ENCODE peak calls at places on chromosomes 7 and 10, in four cellular contexts. O, K, S and G are unnamed samples.
A peak's percentile ranks its signal among the peaks of the same experiment; 100 is the strongest.

GRCh38 chr7:90216080-90216674 is 4.6 kb downstream of the STEAP2 start:
- DNase-seq in O (no peak), K (no peak), S (no peak), G (no peak)

GRCh38 chr10:8331896-8332729 is 277.6 kb downstream of the GATA3 start:
- DNase-seq in S (peak; percentile 40), K (peak; percentile 34), O (no peak), G (peak; percentile 68)

GRCh38 chr10:77405771-77406241 is 231.8 kb downstream of the KCNMA1 start:
- DNase-seq in K (peak; percentile 89), S (peak; percentile 76), O (no peak), G (peak; percentile 92)

GRCh38 chr10:51937736-51938135 is 238.3 kb upstream of the CSTF2T start:
- DNase-seq in O (peak; percentile 48), S (no peak), K (no peak), G (no peak)

GRCh38 chr7:39810204-39810642 is 139.8 kb upstream of the CDK13 start:
- DNase-seq in O (no peak), S (no peak), K (no peak), G (no peak)

GRCh38 chr10:76882245-76882644 is 755.4 kb downstream of the KCNMA1 start:
- DNase-seq in K (no peak), O (no peak), S (no peak), G (no peak)

GRCh38 chr10:65571011-65571570 is 1354.7 kb upstream of the LRRTM3 start:
- DNase-seq in K (peak; percentile 6), O (no peak), S (no peak), G (no peak)

GRCh38 chr7:75989726-75990388 is 4.5 kb downstream of the TMEM120A start:
- DNase-seq in K (no peak), S (peak; percentile 33), O (no peak), G (no peak)

GRCh38 chr10:86692023-86692514 is 23.8 kb downstream of the LDB3 start:
- DNase-seq in S (no peak), O (no peak), K (no peak), G (no peak)

GRCh38 chr7:11170160-11170559 is 196.5 kb downstream of the PHF14 start:
- DNase-seq in S (no peak), O (no peak), K (no peak), G (no peak)

GRCh38 chr10:86366033-86366901 is at the start of gene GRID1:
- DNase-seq in S (peak; percentile 60), K (no peak), O (no peak), G (no peak)

GRCh38 chr7:156158213-156158612 is 345.9 kb upstream of the SHH start:
- DNase-seq in S (no peak), O (no peak), K (no peak), G (no peak)

GRCh38 chr10:128550045-128550444 is 423.8 kb upstream of the MKI67 start:
- DNase-seq in O (no peak), S (no peak), K (no peak), G (no peak)

GRCh38 chr7:21939136-21939857 is 6.4 kb downstream of the CDCA7L start:
- DNase-seq in K (no peak), S (no peak), O (no peak), G (no peak)

GRCh38 chr10:96334888-96335526 is 23.8 kb downstream of the OPALIN start:
- DNase-seq in K (peak; percentile 71), O (peak; percentile 21), S (no peak), G (no peak)

GRCh38 chr7:108227360-108227749 is 97.2 kb upstream of the LAMB4 start:
- DNase-seq in O (no peak), K (no peak), S (no peak), G (no peak)

GRCh38 chr7:55069271-55069792 is 50.5 kb downstream of the EGFR start:
- DNase-seq in K (no peak), S (no peak), O (no peak), G (no peak)

GRCh38 chr10:107031981-107032699 is 132.4 kb downstream of the SORCS1 start:
- DNase-seq in K (no peak), S (no peak), O (no peak), G (no peak)

GRCh38 chr7:127770870-127771269 is 118.9 kb downstream of the SND1 start:
- DNase-seq in O (no peak), K (no peak), S (no peak), G (no peak)

GRCh38 chr7:16399265-16399801 is 22.0 kb downstream of the CRPPA start:
- DNase-seq in O (no peak), S (no peak), K (no peak), G (no peak)

GRCh38 chr10:86363184-86363832 is 3.3 kb downstream of the GRID1 start:
- DNase-seq in O (no peak), S (peak; percentile 56), K (peak; percentile 70), G (peak; percentile 75)

GRCh38 chr7:50335795-50336754 is 31.6 kb downstream of the IKZF1 start:
- DNase-seq in O (no peak), K (no peak), S (no peak), G (no peak)

GRCh38 chr10:13597909-13598308 is 11.1 kb downstream of the PRPF18 start:
- DNase-seq in K (no peak), O (no peak), S (no peak), G (no peak)

GRCh38 chr7:20831451-20831850 is 44.8 kb upstream of the SP8 start:
- DNase-seq in K (no peak), O (no peak), S (no peak), G (no peak)

GRCh38 chr10:124943301-124944092 is 1.6 kb downstream of the ZRANB1 start:
- DNase-seq in O (no peak), S (no peak), K (no peak), G (no peak)

GRCh38 chr7:144720139-144720538 is 115.7 kb downstream of the TPK1 start:
- DNase-seq in O (no peak), K (no peak), S (no peak), G (no peak)

GRCh38 chr7:84999450-84999849 is 187.4 kb downstream of the SEMA3D start:
- DNase-seq in O (no peak), S (no peak), K (no peak), G (no peak)

GRCh38 chr7:123916240-123916724 is 8.8 kb upstream of the SPAM1 start:
- DNase-seq in K (peak; percentile 3), O (no peak), S (no peak), G (no peak)

GRCh38 chr7:116138202-116138801 is 72.0 kb upstream of the TES start:
- DNase-seq in K (peak; percentile 46), S (no peak), O (peak; percentile 11), G (no peak)